ENCODE peak calls at places on chromosomes 4 and X, in ten cellular contexts. B is upper lobe of right lung; I is substantia nigra; L is WERI-Rb-1; T is SJSA1; J is aorta; X is fibroblast of lung; Y is effector memory CD4-positive, alpha-beta T cell; W is endodermal cell; R is caudate nucleus. S is an unnamed sample.

GRCh38 chr4:79472693-79473552 is 64.9 kb upstream of the GK2 start:
- DNase-seq in J (no peak), X (no peak), B (no peak), W (no peak), L (no peak), Y (no peak), R (no peak), I (no peak), T (no peak), S (no peak)

GRCh38 chr4:154208424-154208823 is 283.2 kb downstream of the DCHS2 start:
- DNase-seq in B (no peak), W (peak; percentile 84), I (no peak), R (no peak), Y (no peak), L (no peak), J (no peak), T (no peak), X (no peak), S (peak; percentile 68)

GRCh38 chrX:133523094-133523493 is 107.8 kb upstream of the GPC4 start:
- DNase-seq in T (no peak), Y (no peak), J (peak; percentile 54), R (no peak), X (no peak), W (no peak), I (no peak), B (peak; percentile 62), L (no peak), S (no peak)

GRCh38 chr4:37928421-37928820 is 31.8 kb upstream of the PTTG2 start:
- DNase-seq in W (no peak), R (no peak), B (no peak), I (no peak), X (no peak), T (no peak), Y (no peak), J (no peak), L (no peak), S (no peak)

GRCh38 chrX:122582280-122582679 is 601.8 kb upstream of the GRIA3 start:
- DNase-seq in I (no peak), R (no peak), B (no peak), J (no peak), T (no peak), Y (no peak), L (no peak), W (no peak), X (no peak), S (peak; percentile 3)

GRCh38 chrX:147776988-147777387 is 134.7 kb upstream of the FMR1 start:
- DNase-seq in X (no peak), I (no peak), L (no peak), R (no peak), B (no peak), J (no peak), Y (no peak), T (no peak), W (no peak), S (no peak)

GRCh38 chr4:7391637-7392437 is 42.9 kb downstream of the PSAPL1 start:
- DNase-seq in T (no peak), W (peak; percentile 36), L (peak; percentile 4), I (no peak), Y (no peak), B (no peak), X (no peak), R (no peak), J (peak; percentile 30), S (no peak)

GRCh38 chr4:52036875-52037274 is 1.2 kb downstream of the SGCB start:
- DNase-seq in L (no peak), B (no peak), X (no peak), J (no peak), Y (no peak), I (no peak), W (no peak), T (no peak), R (no peak), S (no peak)

GRCh38 chr4:16881151-16881884 is 17.1 kb downstream of the LDB2 start:
- DNase-seq in W (no peak), B (no peak), T (no peak), Y (no peak), L (no peak), J (no peak), X (no peak), R (no peak), I (no peak), S (no peak)

DNA sequence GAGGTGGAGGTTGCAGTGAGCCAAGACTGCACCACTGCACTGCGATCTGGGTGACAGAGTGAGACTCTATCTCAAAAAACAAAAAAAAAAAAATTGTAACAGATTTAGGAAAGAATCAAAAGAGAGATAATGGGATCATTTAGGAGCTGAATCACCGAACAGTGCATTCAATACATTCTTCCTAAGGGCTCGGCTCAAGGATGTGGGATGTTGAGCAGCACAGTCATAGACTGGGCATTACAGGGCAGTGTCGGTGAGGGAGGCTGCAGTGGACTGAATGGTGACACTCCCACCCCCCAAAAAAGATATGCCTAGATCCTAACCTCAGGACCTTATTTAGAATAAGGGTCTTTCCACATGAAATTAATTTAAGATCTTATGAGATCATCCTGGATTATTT is 70.0 kb downstream of the EVC2 start:
- DNase-seq in B (no peak), X (no peak), W (no peak), R (no peak), J (no peak), T (no peak), Y (no peak), L (no peak), I (no peak), S (peak; percentile 62)
- H3K27ac ChIP-seq in B (no peak overlapping the region), X (no peak overlapping the region), W (no peak overlapping the region), R (no peak overlapping the region), J (no peak overlapping the region), T (no peak overlapping the region), Y (no peak overlapping the region), L (no peak overlapping the region), I (no peak overlapping the region), S (peak overlapping the region; percentile 33)

GRCh38 chrX:68867458-68868166 is 38.8 kb downstream of the EFNB1 start:
- DNase-seq in I (no peak), W (peak; percentile 72), X (no peak), T (no peak), L (no peak), Y (no peak), J (peak; percentile 52), R (no peak), B (no peak), S (no peak)
- H3K27ac ChIP-seq in I (no peak overlapping the region), W (no peak overlapping the region), X (no peak overlapping the region), T (no peak overlapping the region), L (no peak overlapping the region), Y (no peak overlapping the region), J (no peak overlapping the region), R (no peak overlapping the region), B (no peak overlapping the region), S (no peak overlapping the region)

GRCh38 chr4:93911671-93912070 is 83.1 kb downstream of the ATOH1 start:
- DNase-seq in L (no peak), I (no peak), W (no peak), Y (no peak), B (no peak), T (no peak), X (no peak), R (no peak), J (no peak), S (no peak)
- H3K27ac ChIP-seq in L (no peak overlapping the region), I (no peak overlapping the region), W (no peak overlapping the region), Y (no peak overlapping the region), B (no peak overlapping the region), T (no peak overlapping the region), X (no peak overlapping the region), R (no peak overlapping the region), J (no peak overlapping the region), S (no peak overlapping the region)

DNA sequence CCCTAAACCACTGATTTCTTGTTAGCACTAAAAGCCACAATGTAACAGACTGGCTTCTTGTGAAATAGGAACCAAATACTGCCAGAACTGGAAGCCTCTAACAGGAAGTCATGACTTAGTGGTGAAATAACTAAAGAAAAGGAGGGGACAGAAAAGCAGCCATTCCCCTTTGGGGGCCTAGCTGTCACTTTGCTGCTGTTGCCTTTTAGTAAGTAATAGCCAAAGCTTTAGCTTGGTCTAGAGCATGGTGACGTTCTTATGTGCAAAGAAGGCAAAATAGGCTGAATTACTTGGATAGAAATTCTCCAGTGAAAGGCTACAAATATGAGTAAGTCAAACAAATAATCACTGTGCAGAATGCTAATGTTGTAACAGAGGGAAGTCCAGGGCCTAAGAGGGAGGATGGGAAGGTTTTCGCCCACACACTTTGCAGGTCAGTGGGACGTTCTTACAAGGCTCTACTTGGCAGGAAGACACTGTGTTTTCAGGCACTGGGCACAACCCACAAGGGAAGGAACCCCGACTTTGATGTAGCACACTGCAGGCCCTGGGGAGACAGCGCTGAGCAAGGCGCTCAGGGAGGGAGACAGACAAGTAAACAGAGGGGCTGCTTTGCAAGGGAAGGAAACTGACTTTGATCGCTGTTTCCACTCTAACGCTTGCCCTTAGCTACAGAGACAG is 16.6 kb downstream of the GAB3 start:
- DNase-seq in I (peak; percentile 50), B (peak; percentile 66), W (no peak), X (peak; percentile 83), T (peak; percentile 44), R (no peak), L (no peak), J (peak; percentile 57), Y (no peak), S (no peak)
- H3K27ac ChIP-seq in I (peak overlapping the region; percentile 30), B (peak overlapping the region; percentile 82), W (no peak overlapping the region), X (peak overlapping the region; percentile 86), T (peak overlapping the region; percentile 63), R (peak overlapping the region; percentile 59), L (no peak overlapping the region), J (peak overlapping the region; percentile 85), Y (peak overlapping the region; percentile 50), S (peak overlapping the region; percentile 84)

GRCh38 chrX:40897768-40898167 is 162.4 kb upstream of the MED14 start:
- DNase-seq in X (no peak), T (no peak), W (no peak), J (no peak), Y (no peak), I (no peak), L (peak; percentile 50), R (no peak), B (no peak), S (no peak)
- H3K27ac ChIP-seq in X (no peak overlapping the region), T (no peak overlapping the region), W (no peak overlapping the region), J (no peak overlapping the region), Y (no peak overlapping the region), I (no peak overlapping the region), L (peak overlapping the region; percentile 70), R (no peak overlapping the region), B (no peak overlapping the region), S (no peak overlapping the region)

DNA sequence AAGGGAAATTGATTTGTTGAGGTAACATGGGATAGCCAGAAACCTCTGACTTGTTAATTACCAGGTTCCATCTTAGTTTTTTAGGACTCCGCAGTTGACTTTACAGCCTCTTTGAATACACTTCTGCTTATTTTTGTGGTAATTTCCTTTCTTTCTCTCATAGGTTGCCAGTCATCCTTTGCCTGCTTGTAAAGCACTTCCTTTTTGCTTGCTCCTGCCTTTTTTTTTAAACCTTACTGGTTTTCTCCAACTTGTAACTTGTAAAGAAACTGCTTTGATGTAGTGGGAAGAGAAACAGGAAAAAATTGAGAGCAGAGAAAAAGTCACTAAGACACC is 2.6 kb downstream of the PGK1 start:
- DNase-seq in J (no peak), X (no peak), T (no peak), Y (no peak), W (no peak), L (no peak), I (no peak), B (no peak), R (no peak), S (no peak)
- H3K27ac ChIP-seq in J (no peak overlapping the region), X (no peak overlapping the region), T (no peak overlapping the region), Y (peak overlapping the region; percentile 92), W (no peak overlapping the region), L (no peak overlapping the region), I (no peak overlapping the region), B (no peak overlapping the region), R (no peak overlapping the region), S (no peak overlapping the region)

S was measured in RWPE1.